ENCODE peak calls at places on chromosome 13, in nine cellular contexts. One of them, this sample, is unnamed.

GRCh38 chr13:49346460-49346859 is 97.4 kb downstream of the CAB39L start:
- DNase-seq in heart right ventricle: no peak
- DNase-seq in WERI-Rb-1: no peak
- DNase-seq in RWPE2: no peak
- DNase-seq in sigmoid colon: no peak
- DNase-seq in left lung: no peak
- DNase-seq in GM12864: no peak
- DNase-seq in right lobe of liver: no peak
- DNase-seq in GM12865: no peak
- DNase-seq in this sample: no peak

GRCh38 chr13:90910240-90910639 is 437.2 kb upstream of the MIR17HG start:
- DNase-seq in heart right ventricle: no peak
- DNase-seq in WERI-Rb-1: no peak
- DNase-seq in RWPE2: no peak
- DNase-seq in sigmoid colon: no peak
- DNase-seq in left lung: no peak
- DNase-seq in GM12864: no peak
- DNase-seq in right lobe of liver: no peak
- DNase-seq in GM12865: no peak
- DNase-seq in this sample: no peak

GRCh38 chr13:93472897-93473296 is 246.3 kb downstream of the GPC6 start:
- DNase-seq in heart right ventricle: no peak
- DNase-seq in WERI-Rb-1: no peak
- DNase-seq in RWPE2: no peak
- DNase-seq in sigmoid colon: no peak
- DNase-seq in left lung: no peak
- DNase-seq in GM12864: no peak
- DNase-seq in right lobe of liver: no peak
- DNase-seq in GM12865: no peak
- DNase-seq in this sample: no peak

GRCh38 chr13:34459856-34460255 is 482.2 kb upstream of the NBEA start:
- DNase-seq in heart right ventricle: no peak
- DNase-seq in WERI-Rb-1: no peak
- DNase-seq in RWPE2: no peak
- DNase-seq in sigmoid colon: no peak
- DNase-seq in left lung: no peak
- DNase-seq in GM12864: no peak
- DNase-seq in right lobe of liver: no peak
- DNase-seq in GM12865: peak; percentile 0
- DNase-seq in this sample: no peak

GRCh38 chr13:66076417-66076816 is 1153.7 kb downstream of the PCDH9 start:
- DNase-seq in heart right ventricle: no peak
- DNase-seq in WERI-Rb-1: no peak
- DNase-seq in RWPE2: no peak
- DNase-seq in sigmoid colon: no peak
- DNase-seq in left lung: no peak
- DNase-seq in GM12864: no peak
- DNase-seq in right lobe of liver: no peak
- DNase-seq in GM12865: no peak
- DNase-seq in this sample: peak; percentile 50

GRCh38 chr13:33435207-33435606 is 149.7 kb upstream of the STARD13 start:
- DNase-seq in heart right ventricle: no peak
- DNase-seq in WERI-Rb-1: no peak
- DNase-seq in RWPE2: no peak
- DNase-seq in sigmoid colon: no peak
- DNase-seq in left lung: no peak
- DNase-seq in GM12864: no peak
- DNase-seq in right lobe of liver: no peak
- DNase-seq in GM12865: no peak
- DNase-seq in this sample: no peak

GRCh38 chr13:32209670-32210069 is 105.5 kb downstream of the ZAR1L start:
- DNase-seq in heart right ventricle: no peak
- DNase-seq in WERI-Rb-1: no peak
- DNase-seq in RWPE2: no peak
- DNase-seq in sigmoid colon: no peak
- DNase-seq in left lung: no peak
- DNase-seq in GM12864: no peak
- DNase-seq in right lobe of liver: no peak
- DNase-seq in GM12865: no peak
- DNase-seq in this sample: peak; percentile 2

GRCh38 chr13:64054306-64054705 is 2638.7 kb upstream of the PCDH20 start:
- DNase-seq in heart right ventricle: no peak
- DNase-seq in WERI-Rb-1: no peak
- DNase-seq in RWPE2: no peak
- DNase-seq in sigmoid colon: no peak
- DNase-seq in left lung: no peak
- DNase-seq in GM12864: no peak
- DNase-seq in right lobe of liver: no peak
- DNase-seq in GM12865: no peak
- DNase-seq in this sample: peak; percentile 1

GRCh38 chr13:36130542-36131214 is 504 bp downstream of the DCLK1 start:
- DNase-seq in heart right ventricle: peak; percentile 40
- DNase-seq in WERI-Rb-1: peak; percentile 46
- DNase-seq in RWPE2: peak; percentile 35
- DNase-seq in sigmoid colon: peak; percentile 71
- DNase-seq in left lung: peak; percentile 49
- DNase-seq in GM12864: no peak
- DNase-seq in right lobe of liver: no peak
- DNase-seq in GM12865: no peak
- DNase-seq in this sample: no peak

GRCh38 chr13:32019612-32020233 is 11.9 kb upstream of the FRY start:
- DNase-seq in heart right ventricle: no peak
- DNase-seq in WERI-Rb-1: peak; percentile 69
- DNase-seq in RWPE2: no peak
- DNase-seq in sigmoid colon: no peak
- DNase-seq in left lung: no peak
- DNase-seq in GM12864: peak; percentile 30
- DNase-seq in right lobe of liver: no peak
- DNase-seq in GM12865: peak; percentile 83
- DNase-seq in this sample: peak; percentile 88

GRCh38 chr13:21683034-21683733 is 12.3 kb downstream of the FGF9 start:
- DNase-seq in heart right ventricle: no peak
- DNase-seq in WERI-Rb-1: no peak
- DNase-seq in RWPE2: no peak
- DNase-seq in sigmoid colon: no peak
- DNase-seq in left lung: no peak
- DNase-seq in GM12864: no peak
- DNase-seq in right lobe of liver: no peak
- DNase-seq in GM12865: no peak
- DNase-seq in this sample: no peak

GRCh38 chr13:42633495-42633894 is 59.5 kb downstream of the TNFSF11 start:
- DNase-seq in heart right ventricle: no peak
- DNase-seq in WERI-Rb-1: no peak
- DNase-seq in RWPE2: no peak
- DNase-seq in sigmoid colon: no peak
- DNase-seq in left lung: no peak
- DNase-seq in GM12864: no peak
- DNase-seq in right lobe of liver: no peak
- DNase-seq in GM12865: no peak
- DNase-seq in this sample: no peak

DNA sequence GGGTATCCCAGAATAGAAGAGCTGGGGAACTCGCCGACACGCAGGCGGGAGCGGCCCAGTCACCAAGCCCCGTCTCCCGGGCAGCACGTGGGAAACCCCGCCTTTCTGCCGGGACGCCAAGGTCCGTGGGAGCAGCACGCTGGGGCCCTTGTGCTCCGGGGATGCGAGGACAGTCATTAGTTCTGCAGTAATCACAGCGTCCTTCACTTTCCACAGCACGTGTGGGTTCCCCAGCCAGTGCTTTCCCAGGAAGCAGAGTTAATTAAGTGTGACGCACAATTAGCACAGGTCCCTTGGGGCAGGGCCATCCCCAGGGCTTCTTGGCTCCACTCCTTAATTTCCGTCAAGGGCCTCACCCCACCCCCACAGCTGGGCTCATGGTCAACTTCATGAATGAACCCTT is 64.3 kb upstream of the C13orf46 start:
- DNase-seq in heart right ventricle: peak; percentile 51
- DNase-seq in WERI-Rb-1: no peak
- DNase-seq in RWPE2: no peak
- DNase-seq in sigmoid colon: no peak
- DNase-seq in left lung: no peak
- DNase-seq in GM12864: no peak
- DNase-seq in right lobe of liver: no peak
- DNase-seq in GM12865: no peak
- DNase-seq in this sample: no peak
- TF ChIP-seq CTCF in heart right ventricle: no peak
- TF ChIP-seq CTCF in WERI-Rb-1: no peak
- TF ChIP-seq CTCF in RWPE2: no peak
- TF ChIP-seq CTCF in sigmoid colon: no peak
- TF ChIP-seq CTCF in left lung: no peak
- TF ChIP-seq CTCF in GM12864: no peak
- TF ChIP-seq CTCF in right lobe of liver: no peak
- TF ChIP-seq CTCF in GM12865: no peak
- TF ChIP-seq CTCF in this sample: no peak

GRCh38 chr13:22738357-22738756 is 442.4 kb upstream of the SGCG start:
- DNase-seq in heart right ventricle: no peak
- DNase-seq in WERI-Rb-1: no peak
- DNase-seq in RWPE2: no peak
- DNase-seq in sigmoid colon: no peak
- DNase-seq in left lung: no peak
- DNase-seq in GM12864: no peak
- DNase-seq in right lobe of liver: no peak
- DNase-seq in GM12865: no peak
- DNase-seq in this sample: no peak

GRCh38 chr13:22744688-22745452 is 435.9 kb upstream of the SGCG start:
- DNase-seq in heart right ventricle: no peak
- DNase-seq in WERI-Rb-1: no peak
- DNase-seq in RWPE2: no peak
- DNase-seq in sigmoid colon: no peak
- DNase-seq in left lung: no peak
- DNase-seq in GM12864: no peak
- DNase-seq in right lobe of liver: no peak
- DNase-seq in GM12865: no peak
- DNase-seq in this sample: no peak

GRCh38 chr13:22736084-22736767 is 444.6 kb upstream of the SGCG start:
- DNase-seq in heart right ventricle: no peak
- DNase-seq in WERI-Rb-1: no peak
- DNase-seq in RWPE2: no peak
- DNase-seq in sigmoid colon: no peak
- DNase-seq in left lung: no peak
- DNase-seq in GM12864: no peak
- DNase-seq in right lobe of liver: no peak
- DNase-seq in GM12865: no peak
- DNase-seq in this sample: no peak

GRCh38 chr13:22736768-22737092 is 444.0 kb upstream of the SGCG start:
- DNase-seq in heart right ventricle: no peak
- DNase-seq in WERI-Rb-1: no peak
- DNase-seq in RWPE2: no peak
- DNase-seq in sigmoid colon: no peak
- DNase-seq in left lung: no peak
- DNase-seq in GM12864: no peak
- DNase-seq in right lobe of liver: no peak
- DNase-seq in GM12865: no peak
- DNase-seq in this sample: no peak

GRCh38 chr13:22740264-22740663 is 440.5 kb upstream of the SGCG start:
- DNase-seq in heart right ventricle: no peak
- DNase-seq in WERI-Rb-1: peak; percentile 15
- DNase-seq in RWPE2: no peak
- DNase-seq in sigmoid colon: no peak
- DNase-seq in left lung: no peak
- DNase-seq in GM12864: no peak
- DNase-seq in right lobe of liver: no peak
- DNase-seq in GM12865: no peak
- DNase-seq in this sample: no peak
- TF ChIP-seq CTCF in heart right ventricle: peak; percentile 6
- TF ChIP-seq CTCF in WERI-Rb-1: peak; percentile 28
- TF ChIP-seq CTCF in RWPE2: no peak
- TF ChIP-seq CTCF in sigmoid colon: no peak
- TF ChIP-seq CTCF in left lung: no peak
- TF ChIP-seq CTCF in GM12864: peak; percentile 12
- TF ChIP-seq CTCF in right lobe of liver: no peak
- TF ChIP-seq CTCF in GM12865: no peak
- TF ChIP-seq CTCF in this sample: no peak

GRCh38 chr13:44649834-44650233 is 73.7 kb upstream of the TSC22D1 start:
- DNase-seq in heart right ventricle: no peak
- DNase-seq in WERI-Rb-1: no peak
- DNase-seq in RWPE2: no peak
- DNase-seq in sigmoid colon: no peak
- DNase-seq in left lung: no peak
- DNase-seq in GM12864: no peak
- DNase-seq in right lobe of liver: no peak
- DNase-seq in GM12865: no peak
- DNase-seq in this sample: no peak

GRCh38 chr13:44651724-44652123 is 75.6 kb upstream of the TSC22D1 start:
- DNase-seq in heart right ventricle: no peak
- DNase-seq in WERI-Rb-1: no peak
- DNase-seq in RWPE2: no peak
- DNase-seq in sigmoid colon: no peak
- DNase-seq in left lung: no peak
- DNase-seq in GM12864: no peak
- DNase-seq in right lobe of liver: no peak
- DNase-seq in GM12865: no peak
- DNase-seq in this sample: no peak

GRCh38 chr13:44653261-44653660 is 77.1 kb upstream of the TSC22D1 start:
- DNase-seq in heart right ventricle: no peak
- DNase-seq in WERI-Rb-1: no peak
- DNase-seq in RWPE2: no peak
- DNase-seq in sigmoid colon: no peak
- DNase-seq in left lung: no peak
- DNase-seq in GM12864: no peak
- DNase-seq in right lobe of liver: no peak
- DNase-seq in GM12865: no peak
- DNase-seq in this sample: no peak

GRCh38 chr13:44652223-44652622 is 76.1 kb upstream of the TSC22D1 start:
- DNase-seq in heart right ventricle: no peak
- DNase-seq in WERI-Rb-1: no peak
- DNase-seq in RWPE2: no peak
- DNase-seq in sigmoid colon: no peak
- DNase-seq in left lung: no peak
- DNase-seq in GM12864: no peak
- DNase-seq in right lobe of liver: no peak
- DNase-seq in GM12865: no peak
- DNase-seq in this sample: no peak

DNA sequence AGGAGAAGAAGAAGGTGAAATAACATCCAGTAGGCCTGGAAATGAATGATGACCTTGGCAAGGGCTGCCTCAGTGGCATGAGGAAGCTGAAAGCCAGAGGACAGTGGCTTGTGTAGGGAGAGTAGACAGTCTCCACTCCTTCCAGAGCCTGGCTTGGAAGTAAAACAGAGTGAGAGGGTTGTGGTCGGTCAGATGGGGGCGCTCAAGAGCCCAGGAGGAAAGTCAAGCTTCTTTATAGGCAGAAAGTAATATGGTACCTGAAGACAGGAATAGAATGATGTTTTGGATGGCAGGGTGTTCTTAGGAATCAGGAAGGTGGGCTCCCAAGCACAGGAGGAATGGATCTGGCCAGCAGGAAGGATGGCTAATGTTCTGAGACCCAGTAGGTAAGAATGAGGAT is 75.1 kb upstream of the TSC22D1 start:
- DNase-seq in heart right ventricle: no peak
- DNase-seq in WERI-Rb-1: no peak
- DNase-seq in RWPE2: no peak
- DNase-seq in sigmoid colon: no peak
- DNase-seq in left lung: no peak
- DNase-seq in GM12864: no peak
- DNase-seq in right lobe of liver: no peak
- DNase-seq in GM12865: no peak
- DNase-seq in this sample: no peak
- TF ChIP-seq CTCF in heart right ventricle: no peak
- TF ChIP-seq CTCF in WERI-Rb-1: no peak
- TF ChIP-seq CTCF in RWPE2: no peak
- TF ChIP-seq CTCF in sigmoid colon: no peak
- TF ChIP-seq CTCF in left lung: no peak
- TF ChIP-seq CTCF in GM12864: no peak
- TF ChIP-seq CTCF in right lobe of liver: no peak
- TF ChIP-seq CTCF in GM12865: no peak
- TF ChIP-seq CTCF in this sample: peak; percentile 12

GRCh38 chr13:80498433-80498832 is 157.5 kb upstream of the SPRY2 start:
- DNase-seq in heart right ventricle: no peak
- DNase-seq in WERI-Rb-1: no peak
- DNase-seq in RWPE2: no peak
- DNase-seq in sigmoid colon: no peak
- DNase-seq in left lung: no peak
- DNase-seq in GM12864: no peak
- DNase-seq in right lobe of liver: no peak
- DNase-seq in GM12865: no peak
- DNase-seq in this sample: no peak
- TF ChIP-seq CTCF in heart right ventricle: no peak
- TF ChIP-seq CTCF in WERI-Rb-1: no peak
- TF ChIP-seq CTCF in RWPE2: no peak
- TF ChIP-seq CTCF in sigmoid colon: no peak
- TF ChIP-seq CTCF in left lung: no peak
- TF ChIP-seq CTCF in GM12864: no peak
- TF ChIP-seq CTCF in right lobe of liver: no peak
- TF ChIP-seq CTCF in GM12865: no peak
- TF ChIP-seq CTCF in this sample: no peak

This sample was measured in fibroblast of pulmonary artery.